ENCODE peak calls at places on chromosomes 12 and 14, in seven cellular contexts. U is mucosa of gallbladder, E is iPS DF 19.7, R is neural progenitor cell, T is SW 1271, G is smooth muscle cell of the brain vasculature, W is iPS-NIHi11. V is an unnamed sample.
A peak's percentile ranks its signal among the peaks of the same experiment; 100 is the strongest.

GRCh38 chr12:84994436-84994835 is 41.6 kb downstream of the TSPAN19 start:
- DNase-seq in W (no peak), T (no peak), G (no peak), R (no peak), U (no peak), E (no peak), V (no peak)

GRCh38 chr14:60736494-60736893 is 1.9 kb downstream of the MNAT1 start:
- DNase-seq in R (peak; percentile 46), U (no peak), W (no peak), T (no peak), E (no peak), G (no peak), V (no peak)

GRCh38 chr14:23570806-23571483 is 3.4 kb upstream of the AP1G2 start:
- DNase-seq in U (no peak), G (no peak), R (no peak), W (no peak), T (no peak), E (no peak), V (no peak)

GRCh38 chr14:90815817-90816662 is at the start of gene TTC7B:
- DNase-seq in R (peak; percentile 86), T (no peak), U (no peak), W (peak; percentile 99), G (no peak), E (no peak), V (no peak)

GRCh38 chr12:11943919-11944318 is 126.8 kb upstream of the BCL2L14 start:
- DNase-seq in G (no peak), T (no peak), W (no peak), R (no peak), U (no peak), E (no peak), V (no peak)

GRCh38 chr12:132455565-132455964 is 34.4 kb upstream of the FBRSL1 start:
- DNase-seq in R (no peak), T (no peak), E (no peak), G (no peak), U (no peak), W (no peak), V (no peak)

GRCh38 chr12:48045965-48046364 is 41.7 kb upstream of the COL2A1 start:
- DNase-seq in R (no peak), T (no peak), U (no peak), G (no peak), W (no peak), E (no peak), V (no peak)

GRCh38 chr14:73796881-73797539 is 54.6 kb upstream of the PTGR2 start:
- DNase-seq in G (no peak), W (no peak), U (no peak), R (no peak), T (no peak), E (no peak), V (no peak)

GRCh38 chr14:91294153-91294552 is 49.6 kb upstream of the GPR68 start:
- DNase-seq in E (no peak), G (no peak), T (no peak), U (no peak), R (no peak), W (no peak), V (no peak)

GRCh38 chr14:100438678-100439592 is 115.8 kb downstream of the SLC25A47 start:
- DNase-seq in G (no peak), W (peak; percentile 53), E (no peak), U (peak; percentile 82), T (peak; percentile 77), R (no peak), V (peak; percentile 93)

GRCh38 chr12:53935562-53936341 is 2.9 kb upstream of the HOXC13 start:
- DNase-seq in U (no peak), T (no peak), G (no peak), E (no peak), W (no peak), R (no peak), V (no peak)

GRCh38 chr14:35985504-35986218 is 159.5 kb downstream of the BRMS1L start:
- DNase-seq in E (no peak), W (peak; percentile 22), T (no peak), U (no peak), R (peak; percentile 24), G (no peak), V (no peak)

GRCh38 chr12:53198470-53199110 is 8.5 kb downstream of the ITGB7 start:
- DNase-seq in U (no peak), W (no peak), R (no peak), G (no peak), T (no peak), E (no peak), V (no peak)

GRCh38 chr14:55582741-55583140 is 2.7 kb downstream of the KTN1 start:
- DNase-seq in T (no peak), W (no peak), E (no peak), U (no peak), G (no peak), R (no peak), V (no peak)

GRCh38 chr14:29895591-29896043 is 32.0 kb downstream of the PRKD1 start:
- DNase-seq in G (no peak), R (no peak), W (no peak), T (no peak), E (no peak), U (no peak), V (no peak)